ENCODE peak calls at places on chromosome 6, in seven cellular contexts. One of them, this sample, is unnamed.

GRCh38 chr6:3904518-3904917 is 55.3 kb downstream of the FAM50B start:
- DNase-seq in MV-4-11: no peak
- DNase-seq in NCI-H1694 treated with DMSO at 0.1 percent for 48 hours: no peak
- DNase-seq in heart right ventricle: no peak
- DNase-seq in WTC11: no peak
- DNase-seq in Ammon's horn: no peak
- DNase-seq in kidney tubule cell: no peak
- DNase-seq in this sample: no peak

GRCh38 chr6:139905404-139906052 is 531.1 kb upstream of the CITED2 start:
- DNase-seq in Ammon's horn: no peak
- DNase-seq in WTC11: no peak
- DNase-seq in NCI-H1694 treated with DMSO at 0.1 percent for 48 hours: no peak
- DNase-seq in kidney tubule cell: no peak
- DNase-seq in MV-4-11: no peak
- DNase-seq in heart right ventricle: no peak
- DNase-seq in this sample: no peak

GRCh38 chr6:112149236-112149635 is 61.8 kb downstream of the FAM229B start:
- DNase-seq in kidney tubule cell: no peak
- DNase-seq in NCI-H1694 treated with DMSO at 0.1 percent for 48 hours: no peak
- DNase-seq in Ammon's horn: no peak
- DNase-seq in MV-4-11: no peak
- DNase-seq in heart right ventricle: no peak
- DNase-seq in WTC11: no peak
- DNase-seq in this sample: no peak

GRCh38 chr6:45727824-45728449 is 287.7 kb downstream of the CLIC5 start:
- DNase-seq in kidney tubule cell: no peak
- DNase-seq in heart right ventricle: no peak
- DNase-seq in Ammon's horn: no peak
- DNase-seq in NCI-H1694 treated with DMSO at 0.1 percent for 48 hours: no peak
- DNase-seq in WTC11: no peak
- DNase-seq in MV-4-11: no peak
- DNase-seq in this sample: no peak

GRCh38 chr6:16840291-16840690 is 79.0 kb upstream of the ATXN1 start:
- DNase-seq in Ammon's horn: no peak
- DNase-seq in NCI-H1694 treated with DMSO at 0.1 percent for 48 hours: no peak
- DNase-seq in heart right ventricle: no peak
- DNase-seq in WTC11: no peak
- DNase-seq in MV-4-11: no peak
- DNase-seq in kidney tubule cell: peak
- DNase-seq in this sample: no peak

GRCh38 chr6:72248621-72249020 is 362.3 kb downstream of the RIMS1 start:
- DNase-seq in WTC11: no peak
- DNase-seq in Ammon's horn: no peak
- DNase-seq in kidney tubule cell: no peak
- DNase-seq in NCI-H1694 treated with DMSO at 0.1 percent for 48 hours: no peak
- DNase-seq in MV-4-11: peak
- DNase-seq in heart right ventricle: no peak
- DNase-seq in this sample: no peak

GRCh38 chr6:53411451-53411850 is 62.7 kb upstream of the ELOVL5 start:
- DNase-seq in NCI-H1694 treated with DMSO at 0.1 percent for 48 hours: no peak
- DNase-seq in Ammon's horn: no peak
- DNase-seq in kidney tubule cell: peak
- DNase-seq in heart right ventricle: no peak
- DNase-seq in WTC11: no peak
- DNase-seq in MV-4-11: no peak
- DNase-seq in this sample: no peak

GRCh38 chr6:90146914-90147668 is 149.6 kb downstream of the BACH2 start:
- DNase-seq in Ammon's horn: peak
- DNase-seq in heart right ventricle: no peak
- DNase-seq in WTC11: no peak
- DNase-seq in MV-4-11: peak
- DNase-seq in kidney tubule cell: no peak
- DNase-seq in NCI-H1694 treated with DMSO at 0.1 percent for 48 hours: no peak
- DNase-seq in this sample: no peak

GRCh38 chr6:35146453-35146852 is 5.3 kb upstream of the TCP11 start:
- DNase-seq in Ammon's horn: peak
- DNase-seq in heart right ventricle: peak
- DNase-seq in kidney tubule cell: peak
- DNase-seq in MV-4-11: peak
- DNase-seq in WTC11: peak
- DNase-seq in NCI-H1694 treated with DMSO at 0.1 percent for 48 hours: no peak
- DNase-seq in this sample: peak

GRCh38 chr6:151260191-151260590 is 20.4 kb downstream of the AKAP12 start:
- DNase-seq in heart right ventricle: no peak
- DNase-seq in NCI-H1694 treated with DMSO at 0.1 percent for 48 hours: no peak
- DNase-seq in Ammon's horn: no peak
- DNase-seq in WTC11: no peak
- DNase-seq in MV-4-11: no peak
- DNase-seq in kidney tubule cell: no peak
- DNase-seq in this sample: no peak

GRCh38 chr6:122621638-122622037 is 11.4 kb downstream of the PKIB start:
- DNase-seq in heart right ventricle: no peak
- DNase-seq in kidney tubule cell: no peak
- DNase-seq in WTC11: no peak
- DNase-seq in Ammon's horn: no peak
- DNase-seq in NCI-H1694 treated with DMSO at 0.1 percent for 48 hours: no peak
- DNase-seq in MV-4-11: no peak
- DNase-seq in this sample: peak

GRCh38 chr6:112979830-112980229 is 632.7 kb downstream of the RFPL4B start:
- DNase-seq in MV-4-11: no peak
- DNase-seq in WTC11: no peak
- DNase-seq in heart right ventricle: no peak
- DNase-seq in kidney tubule cell: peak
- DNase-seq in NCI-H1694 treated with DMSO at 0.1 percent for 48 hours: no peak
- DNase-seq in Ammon's horn: no peak
- DNase-seq in this sample: no peak

GRCh38 chr6:87806635-87807034 is 104.6 kb upstream of the AKIRIN2 start:
- DNase-seq in NCI-H1694 treated with DMSO at 0.1 percent for 48 hours: no peak
- DNase-seq in kidney tubule cell: no peak
- DNase-seq in MV-4-11: no peak
- DNase-seq in heart right ventricle: no peak
- DNase-seq in WTC11: no peak
- DNase-seq in Ammon's horn: no peak
- DNase-seq in this sample: no peak

GRCh38 chr6:37160922-37161778 is 8.8 kb upstream of the PIM1 start:
- DNase-seq in WTC11: no peak
- DNase-seq in Ammon's horn: peak
- DNase-seq in heart right ventricle: no peak
- DNase-seq in kidney tubule cell: no peak
- DNase-seq in NCI-H1694 treated with DMSO at 0.1 percent for 48 hours: no peak
- DNase-seq in MV-4-11: peak
- DNase-seq in this sample: no peak

GRCh38 chr6:121698617-121699016 is 263.2 kb downstream of the GJA1 start:
- DNase-seq in WTC11: no peak
- DNase-seq in MV-4-11: no peak
- DNase-seq in heart right ventricle: no peak
- DNase-seq in NCI-H1694 treated with DMSO at 0.1 percent for 48 hours: no peak
- DNase-seq in Ammon's horn: no peak
- DNase-seq in kidney tubule cell: no peak
- DNase-seq in this sample: no peak

This sample was measured in G401.